ENCODE peak calls at places on chromosomes 7 and 10, in nine cellular contexts. K, D, Y, N, U, V, B, G and Z are unnamed samples.

GRCh38 chr7:78716876-78717275 is 736.6 kb downstream of the MAGI2 start:
- DNase-seq in Y (no peak), D (no peak), N (no peak), V (no peak), G (peak; percentile 22), K (no peak), U (no peak), B (no peak), Z (no peak)

GRCh38 chr7:45203947-45204445 is 46.4 kb downstream of the RAMP3 start:
- DNase-seq in N (no peak), D (no peak), K (no peak), G (no peak), U (peak; percentile 34), Y (peak; percentile 9), V (no peak), B (no peak), Z (no peak)

GRCh38 chr7:29177963-29178612 is 16.5 kb upstream of the CHN2 start:
- DNase-seq in B (no peak), K (peak; percentile 90), V (peak; percentile 23), Y (no peak), U (no peak), G (no peak), N (no peak), D (peak; percentile 33), Z (peak; percentile 77)

GRCh38 chr10:131979821-131980270 is 1.9 kb downstream of the BNIP3 start:
- DNase-seq in K (peak; percentile 50), V (peak; percentile 49), D (no peak), G (peak; percentile 87), U (peak; percentile 78), B (no peak), N (no peak), Y (no peak), Z (peak; percentile 78)

GRCh38 chr10:63520463-63521388 is 475 bp upstream of the REEP3 start:
- DNase-seq in K (peak; percentile 56), N (peak; percentile 74), U (no peak), V (peak; percentile 57), G (no peak), B (peak; percentile 48), Y (no peak), D (peak; percentile 74), Z (no peak)

GRCh38 chr7:48114115-48114514 is 25.1 kb downstream of the UPP1 start:
- DNase-seq in V (no peak), N (no peak), B (no peak), K (no peak), U (no peak), G (peak; percentile 42), Y (no peak), D (no peak), Z (peak; percentile 72)

GRCh38 chr10:23291551-23292334 is 52.9 kb downstream of the C10orf67 start:
- DNase-seq in N (no peak), B (no peak), K (no peak), D (no peak), U (no peak), Y (no peak), G (peak; percentile 45), V (no peak), Z (no peak)

GRCh38 chr10:74063256-74063655 is 65.3 kb downstream of the VCL start:
- DNase-seq in K (no peak), V (no peak), U (no peak), B (no peak), G (no peak), D (no peak), Y (no peak), N (no peak), Z (no peak)

GRCh38 chr10:59655309-59655708 is 54.3 kb downstream of the SLC16A9 start:
- DNase-seq in Y (no peak), D (no peak), V (no peak), N (no peak), U (no peak), B (no peak), K (peak; percentile 38), G (no peak), Z (no peak)

GRCh38 chr7:27140108-27140842 is 3.2 kb downstream of the HOXA5 start:
- DNase-seq in G (no peak), N (peak; percentile 32), K (no peak), V (no peak), B (no peak), D (peak; percentile 68), Y (no peak), U (no peak), Z (no peak)

GRCh38 chr10:87961314-87961713 is 97.9 kb downstream of the PTEN start:
- DNase-seq in U (no peak), N (no peak), Y (no peak), B (no peak), V (no peak), K (peak; percentile 84), D (no peak), G (no peak), Z (no peak)

GRCh38 chr7:67593807-67594206 is 597.2 kb downstream of the TYW1 start:
- DNase-seq in B (no peak), V (no peak), K (no peak), N (no peak), G (no peak), U (no peak), D (no peak), Y (no peak), Z (no peak)

GRCh38 chr7:16644624-16644986 is 949 bp downstream of the ANKMY2 start:
- DNase-seq in Y (no peak), N (no peak), G (peak; percentile 80), K (no peak), V (peak; percentile 38), D (peak; percentile 75), U (peak; percentile 83), B (no peak), Z (peak; percentile 92)

DNA sequence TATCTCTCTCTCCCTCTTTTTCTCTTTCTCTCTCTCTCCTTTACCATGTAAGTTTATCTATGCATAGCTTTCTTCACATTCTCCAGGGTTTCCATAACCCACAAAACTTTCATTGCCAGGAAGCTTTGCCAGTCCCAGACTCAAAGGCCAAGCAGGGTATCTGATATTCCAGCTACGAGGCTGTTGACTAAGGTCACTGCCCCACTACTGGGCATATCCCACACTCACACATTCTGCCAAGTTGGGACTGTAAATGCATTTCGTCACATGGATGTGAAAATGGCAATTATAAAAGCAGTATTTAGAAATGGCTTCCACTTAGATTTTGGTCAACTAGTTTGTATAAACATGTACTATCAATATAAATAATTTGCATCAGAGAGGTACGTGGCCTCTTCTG is 43.3 kb upstream of the SEPTIN7 start:
- DNase-seq in Y (no peak), U (no peak), N (no peak), K (no peak), V (no peak), D (no peak), G (no peak), B (no peak), Z (no peak)
- H3K4me1 ChIP-seq in Y (no peaks in the 10 kb centered on the region), U (peaks cover 5% of the 10 kb centered on the region), N (no peaks in the 10 kb centered on the region), K (no peaks in the 10 kb centered on the region), V (no peaks in the 10 kb centered on the region), D (peaks cover 12% of the 10 kb centered on the region), G (peaks cover 24% of the 10 kb centered on the region), B (no peaks in the 10 kb centered on the region), Z (peaks cover 3% of the 10 kb centered on the region)

GRCh38 chr7:83413831-83414230 is 235.1 kb downstream of the SEMA3E start:
- DNase-seq in D (no peak), B (no peak), Y (no peak), V (no peak), G (no peak), U (no peak), N (no peak), K (peak; percentile 7), Z (no peak)

GRCh38 chr7:83413425-83413824 is 235.5 kb downstream of the SEMA3E start:
- DNase-seq in Y (no peak), U (no peak), D (no peak), N (no peak), B (no peak), G (no peak), K (no peak), V (no peak), Z (no peak)

GRCh38 chr7:83414947-83415346 is 234.0 kb downstream of the SEMA3E start:
- DNase-seq in G (no peak), N (no peak), V (no peak), K (no peak), D (no peak), B (no peak), U (no peak), Y (no peak), Z (no peak)

GRCh38 chr7:83419013-83419412 is 229.9 kb downstream of the SEMA3E start:
- DNase-seq in G (no peak), V (no peak), Y (no peak), B (no peak), D (no peak), N (no peak), U (no peak), K (no peak), Z (no peak)

DNA sequence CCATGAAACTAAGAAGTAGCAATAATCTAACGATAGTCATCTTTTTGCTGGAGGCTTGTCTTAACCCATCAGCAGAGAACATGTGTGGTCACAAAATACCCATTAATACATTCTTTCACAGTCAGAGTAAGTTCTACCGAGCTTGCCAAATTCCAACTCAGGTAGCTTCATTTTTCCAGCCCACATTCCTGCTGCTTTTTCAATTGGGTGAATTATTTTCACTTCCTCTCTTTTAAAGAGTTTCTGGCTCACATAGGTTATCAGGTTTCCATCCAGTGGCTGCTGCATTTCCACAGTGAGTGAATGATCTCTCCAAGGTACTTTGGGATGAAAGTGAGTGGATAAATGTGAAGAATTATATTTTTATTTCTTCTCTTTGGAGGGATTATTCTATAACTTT is 233.1 kb downstream of the SEMA3E start:
- DNase-seq in Y (no peak), V (peak; percentile 10), D (no peak), U (no peak), G (no peak), B (no peak), K (no peak), N (no peak), Z (no peak)
- TF ChIP-seq POLR2AphosphoS5 in Y (no peak), V (peak; percentile 32), D (no peak), U (no peak), G (no peak), B (no peak), K (no peak), N (no peak), Z (no peak)

GRCh38 chr7:216360-217300 is 24.3 kb downstream of the FAM20C start:
- DNase-seq in G (peak; percentile 67), V (no peak), D (no peak), Y (no peak), B (no peak), N (no peak), U (no peak), K (no peak), Z (no peak)
- H3K4me1 ChIP-seq in G (peaks cover 7% of the 10 kb centered on the region), V (peaks cover 14% of the 10 kb centered on the region), D (peaks cover 30% of the 10 kb centered on the region), Y (no peaks in the 10 kb centered on the region), B (peaks cover 9% of the 10 kb centered on the region), N (peaks cover 10% of the 10 kb centered on the region), U (peaks cover 9% of the 10 kb centered on the region), K (no peaks in the 10 kb centered on the region), Z (no peaks in the 10 kb centered on the region)

GRCh38 chr7:24249266-24249665 is 34.7 kb upstream of the NPY start:
- DNase-seq in N (no peak), K (no peak), U (no peak), Y (no peak), V (no peak), D (no peak), G (no peak), B (no peak), Z (no peak)
- TF ChIP-seq POLR2AphosphoS5 in N (no peak), K (no peak), U (no peak), Y (no peak), V (no peak), D (no peak), G (no peak), B (no peak), Z (no peak)